ENCODE peak calls at places on chromosomes 7 and 10, in five cellular contexts. F is MM.1S, A is GM23248, P is H9, E is neural progenitor cell. Q is an unnamed sample.

GRCh38 chr10:95814011-95814727 is 58.2 kb downstream of the ENTPD1 start:
- DNase-seq in F (no peak), A (peak; percentile 80), P (no peak), E (no peak), Q (no peak)

GRCh38 chr10:77513783-77514331 is 123.8 kb downstream of the KCNMA1 start:
- DNase-seq in F (no peak), A (peak; percentile 95), P (peak; percentile 58), E (peak; percentile 35), Q (no peak)

GRCh38 chr7:40780431-40780830 is 645.6 kb downstream of the SUGCT start:
- DNase-seq in F (no peak), A (no peak), P (no peak), E (no peak), Q (no peak)

GRCh38 chr7:66952343-66953043 is 31.5 kb downstream of the TMEM248 start:
- DNase-seq in F (no peak), A (peak; percentile 60), P (no peak), E (no peak), Q (peak; percentile 69)

GRCh38 chr10:5812283-5813090 is 747 bp downstream of the GDI2 start:
- DNase-seq in F (peak; percentile 44), A (peak; percentile 61), P (no peak), E (peak; percentile 75), Q (peak; percentile 22)

GRCh38 chr7:106281127-106281526 is 3.7 kb downstream of the NAMPT start:
- DNase-seq in F (no peak), A (no peak), P (no peak), E (no peak), Q (peak; percentile 8)

GRCh38 chr10:3926675-3927525 is 141.9 kb upstream of the KLF6 start:
- DNase-seq in F (no peak), A (no peak), P (no peak), E (no peak), Q (peak; percentile 99)

GRCh38 chr7:150514748-150515222 is at the start of gene GIMAP7:
- DNase-seq in F (peak; percentile 71), A (no peak), P (no peak), E (no peak), Q (no peak)

GRCh38 chr7:46146454-46147255 is 225.6 kb upstream of the IGFBP3 start:
- DNase-seq in F (no peak), A (peak; percentile 96), P (no peak), E (no peak), Q (peak; percentile 79)

GRCh38 chr10:68231106-68231901 is 609 bp downstream of the ATOH7 start:
- DNase-seq in F (peak; percentile 80), A (peak; percentile 87), P (peak; percentile 82), E (peak; percentile 92), Q (no peak)

GRCh38 chr10:97718659-97719142 is 5.2 kb downstream of the MARVELD1 start:
- DNase-seq in F (no peak), A (peak; percentile 49), P (no peak), E (peak; percentile 48), Q (peak; percentile 100)

GRCh38 chr7:158816271-158816670 is 13.0 kb downstream of the ESYT2 start:
- DNase-seq in F (no peak), A (peak; percentile 33), P (no peak), E (no peak), Q (peak; percentile 81)
- H3K9ac ChIP-seq in F (no peak overlapping the region), A (peak overlapping the region; percentile 88), P (no peak overlapping the region), E (no peak overlapping the region), Q (no peak overlapping the region)

DNA sequence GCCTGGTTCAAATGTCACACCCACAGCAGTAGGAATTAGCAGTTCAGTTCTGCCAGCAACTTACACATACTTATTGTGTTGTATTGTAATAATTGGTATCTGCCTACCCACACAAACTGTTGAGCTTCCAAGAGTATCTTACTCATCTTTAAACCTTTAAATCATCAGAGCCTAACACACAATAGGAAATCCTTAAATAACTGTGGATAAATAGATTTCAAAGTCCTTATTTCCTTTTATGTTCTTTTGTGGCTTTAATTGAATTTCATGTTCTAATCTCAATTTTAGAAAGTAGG is 3.9 kb downstream of the CASD1 start:
- DNase-seq in F (no peak), A (peak; percentile 68), P (no peak), E (no peak), Q (no peak)
- H3K9ac ChIP-seq in F (no peak overlapping the region), A (no peak overlapping the region), P (no peak overlapping the region), E (no peak overlapping the region), Q (no peak overlapping the region)

GRCh38 chr7:2150445-2150815 is 82.3 kb downstream of the MAD1L1 start:
- DNase-seq in F (no peak), A (no peak), P (no peak), E (no peak), Q (no peak)
- H3K9ac ChIP-seq in F (no peak overlapping the region), A (no peak overlapping the region), P (no peak overlapping the region), E (no peak overlapping the region), Q (no peak overlapping the region)

DNA sequence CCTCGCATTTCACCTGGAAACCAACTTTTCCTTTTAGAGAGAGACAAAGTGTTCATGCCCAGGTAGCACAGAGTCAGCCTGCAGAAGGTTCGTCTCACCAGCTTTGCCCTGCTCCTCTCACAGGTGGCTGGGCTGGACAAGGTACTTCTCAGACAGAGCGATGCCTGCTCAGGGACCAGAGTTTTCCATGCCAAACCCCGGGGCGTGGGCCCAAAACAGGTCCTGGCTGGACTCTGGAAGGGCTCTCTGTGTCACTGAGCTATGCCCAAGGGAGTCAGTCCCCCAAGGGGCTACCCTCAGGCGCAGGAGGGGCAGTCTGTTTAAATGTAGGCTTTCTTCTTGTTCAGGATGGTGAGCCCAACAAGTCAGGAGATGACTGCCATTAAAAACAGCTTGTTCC is 55.4 kb upstream of the FIGNL1 start:
- DNase-seq in F (no peak), A (no peak), P (no peak), E (no peak), Q (no peak)
- H3K9ac ChIP-seq in F (no peak overlapping the region), A (no peak overlapping the region), P (no peak overlapping the region), E (no peak overlapping the region), Q (no peak overlapping the region)

GRCh38 chr7:36188923-36189322 is 35.9 kb downstream of the EEPD1 start:
- DNase-seq in F (no peak), A (no peak), P (no peak), E (peak; percentile 52), Q (no peak)

GRCh38 chr7:36192877-36193276 is 39.8 kb downstream of the EEPD1 start:
- DNase-seq in F (no peak), A (no peak), P (no peak), E (no peak), Q (no peak)

GRCh38 chr7:36190447-36191291 is 37.6 kb downstream of the EEPD1 start:
- DNase-seq in F (no peak), A (no peak), P (no peak), E (no peak), Q (peak; percentile 29)

GRCh38 chr7:36191292-36191920 is 38.4 kb downstream of the EEPD1 start:
- DNase-seq in F (no peak), A (peak; percentile 72), P (no peak), E (no peak), Q (no peak)

DNA sequence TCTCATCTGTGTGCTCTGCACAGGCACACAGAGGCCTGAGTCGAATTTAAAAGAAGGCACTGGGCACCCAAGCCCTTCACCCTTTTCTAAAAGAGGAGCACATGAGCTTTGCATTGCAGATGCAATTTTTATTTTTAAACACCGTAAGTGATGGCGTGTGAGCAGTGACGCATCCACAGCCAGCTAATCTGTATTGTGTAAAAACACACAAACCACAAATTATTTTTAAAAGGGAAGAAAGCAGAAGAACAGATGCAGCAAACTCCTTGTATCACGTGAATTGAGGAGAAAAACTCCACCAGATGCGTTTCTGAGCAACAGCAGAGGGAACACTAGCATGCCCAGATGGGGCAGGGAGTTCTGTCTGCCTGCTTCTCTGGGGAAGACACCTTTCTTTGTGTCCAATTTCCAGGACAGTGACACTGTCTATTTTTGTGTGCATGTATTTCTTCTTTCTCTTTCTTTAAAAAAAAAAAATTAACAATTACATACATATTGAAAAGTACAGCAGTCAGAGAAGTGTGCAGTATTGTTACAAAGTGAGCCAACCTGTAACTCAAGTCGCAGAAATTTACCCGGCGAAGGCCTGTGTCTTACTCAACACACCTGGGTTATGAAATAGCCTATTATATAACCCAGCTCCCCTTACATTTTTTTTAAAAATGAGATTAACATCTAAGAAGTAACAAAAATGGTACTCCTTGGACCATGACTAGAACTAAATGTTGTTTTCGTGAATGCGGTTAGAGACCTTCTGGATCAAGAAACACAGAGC is 39.2 kb downstream of the EEPD1 start:
- DNase-seq in F (no peak), A (peak; percentile 93), P (no peak), E (no peak), Q (peak; percentile 25)
- H3K9ac ChIP-seq in F (no peak overlapping the region), A (peak overlapping the region; percentile 69), P (no peak overlapping the region), E (no peak overlapping the region), Q (no peak overlapping the region)